ENCODE peak calls at places on chromosome 1, in five cellular contexts. L is H9, C is trophoblast cell, D is mesenchymal stem cell, U is H1. X is an unnamed sample.

GRCh38 chr1:179586107-179586823 is 5.4 kb upstream of the TDRD5 start:
- DNase-seq in L (peak), C (peak), D (no peak), U (peak), X (peak)

GRCh38 chr1:66334311-66334710 is 199.6 kb upstream of the SGIP1 start:
- DNase-seq in L (no peak), C (no peak), D (no peak), U (no peak), X (no peak)

GRCh38 chr1:202112864-202113689 is 9.6 kb upstream of the GPR37L1 start:
- DNase-seq in L (no peak), C (no peak), D (peak), U (no peak), X (no peak)

GRCh38 chr1:147897030-147897756 is 5.4 kb upstream of the GJA8 start:
- DNase-seq in L (no peak), C (no peak), D (no peak), U (no peak), X (peak)

GRCh38 chr1:30372792-30373433 is 350.5 kb downstream of the MATN1 start:
- DNase-seq in L (peak), C (no peak), D (no peak), U (peak), X (no peak)

GRCh38 chr1:117143172-117143571 is 21.6 kb upstream of the TRIM45 start:
- DNase-seq in L (no peak), C (no peak), D (no peak), U (no peak), X (no peak)

GRCh38 chr1:12618661-12619395 is 818 bp upstream of the DHRS3 start:
- DNase-seq in L (peak), C (peak), D (peak), U (peak), X (no peak)

GRCh38 chr1:152110860-152111514 is 4.3 kb downstream of the TCHH start:
- DNase-seq in L (peak), C (peak), D (no peak), U (peak), X (peak)

GRCh38 chr1:112902221-112902620 is 53.8 kb downstream of the SLC16A1 start:
- DNase-seq in L (no peak), C (no peak), D (no peak), U (no peak), X (no peak)

GRCh38 chr1:3898475-3898735 is 1.7 kb downstream of the C1orf174 start:
- DNase-seq in L (no peak), C (no peak), D (no peak), U (no peak), X (no peak)

GRCh38 chr1:3900969-3901529 is 977 bp upstream of the C1orf174 start:
- DNase-seq in L (peak), C (peak), D (peak), U (peak), X (peak)

GRCh38 chr1:3900150-3900968 is at the start of gene C1orf174:
- DNase-seq in L (peak), C (peak), D (peak), U (peak), X (peak)

GRCh38 chr1:3899776-3900149 is 309 bp downstream of the C1orf174 start:
- DNase-seq in L (no peak), C (no peak), D (no peak), U (no peak), X (no peak)

GRCh38 chr1:3898994-3899775 is 887 bp downstream of the C1orf174 start:
- DNase-seq in L (peak), C (no peak), D (peak), U (no peak), X (peak)
- H3K23ac ChIP-seq in L (no peak), C (no peak), D (peak), U (no peak), X (peak)

GRCh38 chr1:212254853-212255363 is 30.3 kb upstream of the PPP2R5A start:
- DNase-seq in L (no peak), C (no peak), D (no peak), U (no peak), X (no peak)
- H2BK5ac ChIP-seq in L (no peak), C (no peak), D (no peak), U (no peak), X (no peak)

GRCh38 chr1:4961935-4962645 is 307.7 kb downstream of the AJAP1 start:
- DNase-seq in L (no peak), C (no peak), D (no peak), U (no peak), X (no peak)
- H2BK12ac ChIP-seq in L (no peak), C (no peak), D (no peak), U (no peak), X (no peak)

DNA sequence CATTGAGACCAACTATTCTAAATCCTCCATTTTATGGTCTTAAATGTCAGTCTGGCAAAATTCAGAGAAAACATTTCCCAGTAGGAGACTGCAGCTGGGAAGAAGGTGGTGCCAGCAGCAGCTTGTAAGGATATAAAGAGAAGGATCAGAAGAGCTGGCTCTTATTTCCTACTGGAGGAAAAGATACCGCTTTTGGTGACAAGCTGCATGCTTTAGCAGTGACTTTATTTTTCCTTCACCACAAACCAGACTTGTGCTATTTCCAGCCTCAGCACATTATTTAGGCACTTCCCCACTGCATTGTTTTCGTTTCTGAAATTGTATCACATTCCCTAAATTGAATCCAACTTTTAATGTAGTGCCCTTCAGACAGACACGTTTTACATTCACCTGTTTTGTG is 28.4 kb downstream of the RNF11 start:
- DNase-seq in L (no peak), C (peak), D (peak), U (no peak), X (no peak)
- H3K23ac ChIP-seq in L (no peak), C (no peak), D (no peak), U (no peak), X (no peak)

X was measured in neuronal stem cell.